ENCODE peak calls at places on chromosomes 6 and 20, in nine cellular contexts. Z is stomach, V is breast epithelium, A is adrenal gland, M is spleen, W is erythroblast, O is upper lobe of left lung, F is heart left ventricle, D is ovary. R is an unnamed sample.

GRCh38 chr6:160102956-160103824 is 18.4 kb upstream of the SLC22A1 start:
- DNase-seq in W (peak; percentile 73), O (no peak), F (no peak), M (peak; percentile 58), Z (no peak), A (no peak), D (no peak), V (no peak), R (no peak)

GRCh38 chr6:72554203-72554564 is 67.7 kb upstream of the KCNQ5 start:
- DNase-seq in V (no peak), M (no peak), O (no peak), D (no peak), F (no peak), Z (no peak), A (no peak), W (no peak), R (no peak)

GRCh38 chr20:42179768-42180167 is 561.6 kb upstream of the CHD6 start:
- DNase-seq in Z (no peak), O (no peak), V (no peak), W (no peak), D (no peak), A (no peak), F (no peak), M (no peak), R (no peak)

GRCh38 chr6:121563286-121563685 is 127.8 kb downstream of the GJA1 start:
- DNase-seq in D (no peak), O (no peak), W (no peak), V (no peak), F (no peak), Z (no peak), M (no peak), A (no peak), R (no peak)

GRCh38 chr6:170447561-170447930 is 105.6 kb downstream of the PSMB1 start:
- DNase-seq in O (no peak), M (no peak), V (no peak), F (no peak), Z (no peak), W (no peak), A (no peak), D (no peak), R (no peak)

GRCh38 chr6:152050451-152051195 is 243.1 kb downstream of the ESR1 start:
- DNase-seq in O (no peak), F (no peak), Z (no peak), A (no peak), W (no peak), D (no peak), V (no peak), M (no peak), R (no peak)

GRCh38 chr6:130307752-130308361 is 58.0 kb upstream of the TMEM200A start:
- DNase-seq in F (no peak), Z (no peak), M (no peak), O (no peak), V (no peak), D (no peak), A (no peak), W (no peak), R (peak; percentile 0)

GRCh38 chr6:150514806-150515362 is 84.8 kb upstream of the PLEKHG1 start:
- DNase-seq in D (no peak), A (no peak), M (no peak), O (no peak), V (no peak), Z (no peak), W (no peak), F (no peak), R (no peak)

GRCh38 chr20:25454153-25454900 is 46.9 kb downstream of the GINS1 start:
- DNase-seq in O (no peak), Z (peak; percentile 18), M (peak; percentile 64), V (no peak), F (no peak), A (no peak), W (no peak), D (no peak), R (no peak)

GRCh38 chr6:25743868-25744267 is 10.7 kb upstream of the SLC17A4 start:
- DNase-seq in M (no peak), A (no peak), F (no peak), W (no peak), O (no peak), D (no peak), V (no peak), Z (no peak), R (no peak)

GRCh38 chr20:62900052-62900691 is 26.1 kb downstream of the DIDO1 start:
- DNase-seq in O (peak; percentile 88), F (peak; percentile 73), M (peak; percentile 91), A (peak; percentile 73), V (peak; percentile 78), W (peak; percentile 66), D (peak; percentile 82), Z (peak; percentile 75), R (peak; percentile 80)
- TF ChIP-seq POLR2A in O (no peak), F (no peak), M (no peak), A (no peak), V (no peak), W (no peak), D (no peak), Z (no peak), R (no peak)

DNA sequence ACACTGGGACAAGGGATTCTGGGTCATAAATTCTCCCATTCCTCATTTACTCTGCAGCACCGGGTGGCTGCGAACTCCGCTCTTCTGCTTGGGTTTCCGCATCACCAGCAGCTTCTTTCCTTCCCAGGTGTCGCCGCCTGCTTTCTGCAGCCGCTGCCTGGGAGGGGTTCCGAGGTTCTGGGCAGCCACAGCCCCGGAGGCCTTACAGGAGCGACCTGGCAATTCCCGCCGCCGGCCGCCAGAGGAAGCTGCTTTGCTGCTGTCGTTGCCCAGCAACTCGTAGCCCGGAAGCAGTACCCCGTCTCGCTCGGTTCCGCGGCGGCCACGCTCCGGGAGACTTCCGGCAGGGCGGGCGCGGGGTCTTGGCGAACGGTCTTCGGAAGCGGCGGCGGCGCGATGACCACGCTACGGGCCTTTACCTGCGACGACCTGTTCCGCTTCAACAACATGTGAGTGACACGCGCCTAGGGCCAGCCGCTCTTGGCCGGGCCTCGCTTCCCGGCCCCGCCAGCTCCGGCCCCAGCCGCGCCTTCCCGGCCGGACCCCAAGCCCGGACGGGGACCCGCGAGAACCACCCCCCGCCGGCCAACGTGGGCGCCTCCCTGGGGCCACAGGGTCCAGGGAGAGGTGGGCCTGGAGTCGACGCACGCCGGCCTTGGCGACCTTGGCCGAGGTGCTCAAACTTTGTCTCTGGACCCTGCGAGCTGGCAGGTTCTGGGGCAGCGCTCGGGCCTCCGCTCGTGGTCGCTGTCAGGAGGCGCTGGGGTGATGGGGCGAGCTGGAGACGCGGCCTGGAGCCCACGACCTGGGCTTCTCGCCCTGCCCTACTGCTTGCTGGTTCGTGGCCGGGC is at the start of gene NAA20:
- DNase-seq in D (peak; percentile 92), A (peak; percentile 92), M (peak; percentile 98), W (peak; percentile 93), F (peak; percentile 96), V (peak; percentile 89), Z (peak; percentile 95), O (peak; percentile 98), R (peak; percentile 96)
- TF ChIP-seq POLR2A in D (no peak), A (no peak), M (no peak), W (peak; percentile 65), F (peak; percentile 49), V (peak; percentile 27), Z (no peak), O (peak; percentile 67), R (peak; percentile 77)

DNA sequence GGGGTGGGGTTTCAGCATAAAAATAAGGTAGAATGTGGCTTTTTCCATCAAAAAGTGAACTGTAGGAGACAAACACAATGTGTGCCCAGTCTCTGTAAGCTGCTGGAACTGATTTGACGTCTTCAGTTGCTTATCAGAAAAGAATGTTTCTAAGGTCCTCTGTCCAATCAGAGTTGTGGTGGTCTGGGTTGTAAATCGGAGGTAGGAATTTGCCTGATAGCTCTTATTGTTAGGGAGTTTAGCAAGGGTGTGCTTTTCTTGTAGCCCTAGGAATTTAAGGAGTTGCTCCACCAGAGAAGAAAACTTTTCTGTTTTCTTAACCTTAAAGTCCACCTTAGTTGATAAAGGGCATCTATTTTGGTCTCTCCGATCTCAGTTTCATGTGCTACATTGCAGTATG is 10.4 kb upstream of the SSTR4 start:
- DNase-seq in D (no peak), A (no peak), O (no peak), V (no peak), M (no peak), F (no peak), W (no peak), Z (no peak), R (no peak)
- TF ChIP-seq POLR2A in D (no peak), A (no peak), O (no peak), V (no peak), M (no peak), F (no peak), W (no peak), Z (no peak), R (no peak)

GRCh38 chr20:48877299-48877698 is 44.2 kb upstream of the ARFGEF2 start:
- DNase-seq in M (no peak), O (no peak), A (no peak), W (peak; percentile 13), Z (no peak), F (no peak), D (no peak), V (no peak), R (no peak)

GRCh38 chr20:48878849-48879248 is 42.7 kb upstream of the ARFGEF2 start:
- DNase-seq in O (no peak), F (no peak), V (no peak), Z (no peak), M (no peak), A (no peak), D (no peak), W (no peak), R (no peak)

GRCh38 chr20:48880936-48881657 is 40.4 kb upstream of the ARFGEF2 start:
- DNase-seq in M (no peak), W (no peak), Z (no peak), F (no peak), V (no peak), O (no peak), D (no peak), A (no peak), R (no peak)

GRCh38 chr20:48880331-48880730 is 41.2 kb upstream of the ARFGEF2 start:
- DNase-seq in O (no peak), Z (no peak), F (no peak), W (no peak), A (no peak), D (no peak), V (no peak), M (no peak), R (no peak)

DNA sequence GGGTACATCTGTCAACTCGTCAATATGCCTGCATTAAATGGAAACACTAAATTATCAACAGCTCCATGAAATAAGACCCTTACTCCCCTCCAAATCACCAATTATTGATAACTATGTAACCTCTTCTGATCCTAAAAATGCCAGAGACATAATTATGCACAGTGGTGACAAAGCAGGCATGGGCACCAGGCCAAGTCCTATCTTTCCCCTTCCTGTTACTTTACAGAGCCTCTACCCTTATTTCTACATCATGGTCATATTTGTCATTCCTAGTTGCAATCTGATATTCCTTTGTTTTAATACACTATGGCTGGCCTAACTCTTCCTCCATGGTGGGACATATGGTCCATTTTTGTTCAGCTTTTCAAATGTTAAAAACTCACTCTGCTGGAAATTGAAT is 41.9 kb upstream of the ARFGEF2 start:
- DNase-seq in V (no peak), Z (no peak), M (no peak), F (no peak), D (no peak), O (no peak), W (no peak), A (no peak), R (no peak)
- TF ChIP-seq POLR2A in V (no peak), Z (no peak), M (no peak), F (no peak), D (no peak), O (no peak), W (no peak), A (no peak), R (no peak)